ENCODE peak calls at places on chromosomes 6 and 20, in nine cellular contexts. P is D341Med; U is EL; I is progenitor cell of endocrine pancreas; F is hippocampal formation; B is stimulated activated CD8-positive, alpha-beta memory T cell treated with anti-CD3 and anti-CD28 coated beads, Interleukin-4, amount 100 ng/mL, for 24 hours; V is NCI-H460; Z is stimulated activated naive CD8-positive, alpha-beta T cell treated with anti-CD3 and anti-CD28 coated beads, Interleukin-15, Interleukin-2, amounts not matched to agents 100 U/mL and 50 U/mL, for 24 hours; E is ACHN. H is an unnamed sample.

GRCh38 chr6:78836610-78837009 is 30.7 kb upstream of the IRAK1BP1 start:
- DNase-seq in P (no peak), U (no peak), I (no peak), F (no peak), B (no peak), V (no peak), Z (no peak), E (no peak), H (no peak)

GRCh38 chr20:55882286-55882685 is 123.0 kb downstream of the CBLN4 start:
- DNase-seq in P (no peak), U (no peak), I (no peak), F (no peak), B (no peak), V (no peak), Z (no peak), E (no peak), H (no peak)

GRCh38 chr20:51587145-51587544 is 44.6 kb upstream of the NFATC2 start:
- DNase-seq in P (no peak), U (no peak), I (no peak), F (no peak), B (no peak), V (no peak), Z (no peak), E (no peak), H (no peak)

GRCh38 chr6:158817298-158818007 is 1.7 kb downstream of the EZR start:
- DNase-seq in P (peak; percentile 51), U (peak; percentile 33), I (no peak), F (no peak), B (no peak), V (no peak), Z (no peak), E (no peak), H (no peak)

GRCh38 chr6:105803439-105803838 is 282.7 kb upstream of the PRDM1 start:
- DNase-seq in P (no peak), U (no peak), I (no peak), F (no peak), B (no peak), V (no peak), Z (no peak), E (no peak), H (no peak)

GRCh38 chr6:87078983-87079616 is 15.8 kb downstream of the CGA start:
- DNase-seq in P (peak; percentile 83), U (peak; percentile 73), I (peak; percentile 57), F (peak; percentile 65), B (peak; percentile 32), V (peak; percentile 72), Z (peak; percentile 76), E (peak; percentile 69), H (peak; percentile 1)

GRCh38 chr6:75282706-75283105 is 1.9 kb downstream of the TMEM30A start:
- DNase-seq in P (no peak), U (peak; percentile 21), I (no peak), F (no peak), B (no peak), V (no peak), Z (no peak), E (no peak), H (no peak)

GRCh38 chr6:17673543-17674254 is 33.0 kb downstream of the NUP153 start:
- DNase-seq in P (no peak), U (no peak), I (no peak), F (no peak), B (no peak), V (no peak), Z (no peak), E (no peak), H (no peak)